ENCODE peak calls at places on chromosomes 4 and X, in seven cellular contexts. Y, A, E, W, F, S and O are unnamed samples.

GRCh38 chrX:120452131-120452530 is 17.0 kb downstream of the LAMP2 start:
- DNase-seq in Y (no peak), A (no peak), E (no peak), W (no peak), F (no peak), S (no peak), O (no peak)

GRCh38 chrX:153226344-153227190 is 47.5 kb downstream of the MAGEA1 start:
- DNase-seq in Y (no peak), A (peak; percentile 91), E (no peak), W (peak; percentile 30), F (peak; percentile 13), S (peak; percentile 91), O (no peak)

GRCh38 chrX:148599404-148599803 is 99.0 kb downstream of the AFF2 start:
- DNase-seq in Y (no peak), A (no peak), E (no peak), W (no peak), F (no peak), S (no peak), O (no peak)

GRCh38 chr4:36138221-36138620 is 106.1 kb downstream of the ARAP2 start:
- DNase-seq in Y (no peak), A (no peak), E (no peak), W (no peak), F (no peak), S (no peak), O (no peak)

GRCh38 chr4:95091272-95091671 is 333.5 kb downstream of the BMPR1B start:
- DNase-seq in Y (no peak), A (no peak), E (no peak), W (no peak), F (peak; percentile 81), S (no peak), O (no peak)

GRCh38 chrX:130171446-130172126 is at the start of gene RAB33A:
- DNase-seq in Y (peak; percentile 82), A (no peak), E (peak; percentile 55), W (peak; percentile 9), F (no peak), S (peak; percentile 64), O (no peak)

GRCh38 chrX:134460005-134460860 is at the start of gene HPRT1:
- DNase-seq in Y (peak; percentile 96), A (peak; percentile 73), E (peak; percentile 82), W (peak; percentile 90), F (peak; percentile 80), S (peak; percentile 90), O (peak; percentile 83)

GRCh38 chrX:96982159-96982558 is 98.5 kb downstream of the RPA4 start:
- DNase-seq in Y (no peak), A (no peak), E (no peak), W (no peak), F (no peak), S (no peak), O (no peak)

GRCh38 chrX:15447985-15448639 is 45.0 kb downstream of the PIR start:
- DNase-seq in Y (no peak), A (no peak), E (no peak), W (no peak), F (no peak), S (no peak), O (no peak)

GRCh38 chr4:72744103-72744725 is 175.2 kb upstream of the ADAMTS3 start:
- DNase-seq in Y (no peak), A (no peak), E (no peak), W (no peak), F (no peak), S (no peak), O (no peak)

GRCh38 chrX:83416273-83416672 is 91.8 kb upstream of the POU3F4 start:
- DNase-seq in Y (no peak), A (no peak), E (no peak), W (no peak), F (no peak), S (no peak), O (no peak)

GRCh38 chr4:41525129-41525528 is 12.8 kb upstream of the LIMCH1 start:
- DNase-seq in Y (no peak), A (no peak), E (no peak), W (peak; percentile 66), F (peak; percentile 77), S (no peak), O (no peak)

GRCh38 chr4:77045490-77045889 is 30.3 kb downstream of the CCNI start:
- DNase-seq in Y (no peak), A (no peak), E (no peak), W (no peak), F (peak; percentile 31), S (no peak), O (no peak)

GRCh38 chrX:119728487-119728886 is 29.9 kb upstream of the SOWAHD start:
- DNase-seq in Y (peak; percentile 40), A (no peak), E (no peak), W (peak; percentile 31), F (no peak), S (no peak), O (no peak)

GRCh38 chr4:105401278-105401677 is 72.6 kb downstream of the PPA2 start:
- DNase-seq in Y (no peak), A (no peak), E (no peak), W (no peak), F (no peak), S (no peak), O (no peak)

DNA sequence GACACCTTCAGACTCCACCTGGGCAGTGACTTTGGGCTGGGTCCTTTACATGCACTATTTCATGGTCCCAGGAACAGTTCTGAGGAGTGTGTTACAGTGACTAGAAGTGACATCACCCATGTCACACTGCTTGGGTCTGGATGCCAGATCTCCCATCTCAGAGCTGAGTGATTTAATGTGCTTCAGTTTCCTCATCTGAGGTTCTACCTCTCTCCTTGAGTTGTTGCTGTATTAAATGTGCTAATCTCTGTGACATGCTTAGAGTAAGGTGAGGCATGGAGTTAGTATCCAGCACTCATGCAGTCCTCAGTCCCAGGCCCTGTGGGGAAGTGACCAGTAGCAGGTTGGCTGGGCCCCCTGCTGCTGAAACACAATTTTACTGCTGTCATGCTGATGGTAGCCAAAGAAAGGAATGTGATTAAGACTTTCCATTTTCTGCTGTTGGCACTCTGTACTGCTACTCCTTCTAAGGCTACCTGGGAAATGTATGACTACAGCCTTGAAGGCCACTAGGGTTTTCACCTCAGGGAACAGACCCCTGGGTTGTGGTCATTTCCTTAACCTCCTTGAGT is 639.6 kb downstream of the MID1IP1 start:
- DNase-seq in Y (no peak), A (no peak), E (no peak), W (no peak), F (no peak), S (no peak), O (no peak)
- H3K27ac ChIP-seq in Y (no peak overlapping the region), A (no peak overlapping the region), E (no peak overlapping the region), W (no peak overlapping the region), F (no peak overlapping the region), S (no peak overlapping the region), O (no peak overlapping the region)

GRCh38 chr4:118921736-118922135 is 33.1 kb downstream of the SYNPO2 start:
- DNase-seq in Y (no peak), A (no peak), E (no peak), W (no peak), F (no peak), S (no peak), O (no peak)
- H3K27ac ChIP-seq in Y (no peak overlapping the region), A (no peak overlapping the region), E (no peak overlapping the region), W (no peak overlapping the region), F (no peak overlapping the region), S (no peak overlapping the region), O (peak overlapping the region; percentile 50)

DNA sequence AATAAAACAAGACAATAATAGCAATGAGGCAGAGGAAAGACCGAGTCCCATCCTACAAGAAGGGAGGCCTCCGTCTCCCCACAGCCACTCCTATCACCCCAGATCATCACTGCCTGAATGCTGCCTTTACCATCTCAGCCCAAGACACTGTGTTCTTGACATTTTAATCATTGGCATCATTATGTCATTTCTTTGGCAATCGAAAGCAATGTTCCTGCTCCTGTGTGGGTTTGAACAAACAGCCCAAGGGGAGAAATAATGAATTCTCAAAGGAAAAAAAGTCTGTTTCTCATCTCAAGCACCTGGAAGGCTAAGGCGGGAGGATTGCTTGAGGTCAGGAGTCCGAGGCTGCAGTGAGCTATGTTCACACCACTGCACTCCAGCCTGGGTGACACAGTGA is 73.0 kb upstream of the ACSL1 start:
- DNase-seq in Y (no peak), A (no peak), E (no peak), W (no peak), F (no peak), S (no peak), O (no peak)
- H3K27ac ChIP-seq in Y (no peak overlapping the region), A (no peak overlapping the region), E (no peak overlapping the region), W (peak overlapping the region; percentile 55), F (no peak overlapping the region), S (no peak overlapping the region), O (no peak overlapping the region)

DNA sequence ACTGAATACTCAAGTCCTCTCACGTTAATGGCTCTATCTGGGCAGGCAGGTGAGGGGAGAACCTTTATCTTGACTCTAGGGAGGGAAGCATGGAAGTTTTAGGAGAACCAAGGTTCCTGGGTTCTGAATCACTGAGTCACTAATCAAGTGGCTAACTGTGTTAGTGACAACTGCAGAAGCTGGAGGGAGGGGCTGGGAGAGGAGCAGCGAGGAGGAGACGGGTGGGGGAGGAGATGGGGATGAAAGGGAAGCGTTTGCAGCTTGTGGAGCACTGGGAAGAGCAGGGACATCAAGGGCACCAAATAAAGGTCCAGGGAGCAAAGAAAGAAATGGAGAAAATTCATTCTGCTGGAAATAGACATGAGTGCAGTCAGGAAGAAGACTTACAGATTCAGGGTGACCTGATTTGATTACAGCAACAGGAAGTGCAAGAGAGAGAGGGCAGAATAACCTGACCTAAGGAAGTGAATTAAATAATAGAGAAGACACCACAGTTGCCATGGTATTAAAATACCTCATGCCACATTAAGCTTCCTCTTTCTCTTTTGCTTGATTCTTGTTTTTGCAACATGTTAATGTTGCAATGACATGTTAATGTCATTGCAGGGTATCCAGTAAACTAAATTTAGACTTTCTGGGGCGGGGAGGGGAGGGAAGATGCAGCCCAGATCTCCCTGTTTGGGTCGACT is 4.5 kb upstream of the SETD7 start:
- DNase-seq in Y (peak; percentile 76), A (no peak), E (peak; percentile 82), W (no peak), F (peak; percentile 25), S (no peak), O (no peak)
- H3K27ac ChIP-seq in Y (peak overlapping the region; percentile 81), A (no peak overlapping the region), E (peak overlapping the region; percentile 53), W (no peak overlapping the region), F (no peak overlapping the region), S (peak overlapping the region; percentile 69), O (peak overlapping the region; percentile 50)